ENCODE peak calls at places on chromosomes 7 and 10, in nine cellular contexts. T, N, S, Q, X, O, F, C and G are unnamed samples.

GRCh38 chr10:117327262-117327661 is 48.0 kb downstream of the PDZD8 start:
- ATAC-seq in N (no peak), X (no peak), T (no peak), F (no peak), S (no peak), O (no peak), Q (no peak), C (no peak), G (peak)

GRCh38 chr7:17396692-17397091 is 98.2 kb downstream of the AHR start:
- ATAC-seq in S (peak), T (no peak), O (no peak), C (no peak), Q (no peak), N (no peak), X (no peak), F (no peak), G (peak)

GRCh38 chr10:43114743-43115611 is 23.3 kb upstream of the CSGALNACT2 start:
- ATAC-seq in S (no peak), Q (no peak), O (no peak), X (no peak), F (no peak), T (no peak), C (no peak), N (no peak), G (no peak)

GRCh38 chr10:49616421-49617230 is 2.8 kb downstream of the CHAT start:
- ATAC-seq in F (no peak), T (no peak), Q (no peak), C (no peak), X (no peak), S (no peak), N (peak), O (no peak), G (no peak)

GRCh38 chr10:103599211-103599610 is 105.7 kb downstream of the NEURL1 start:
- ATAC-seq in O (no peak), F (no peak), X (no peak), N (no peak), C (no peak), T (no peak), Q (no peak), S (peak), G (no peak)

GRCh38 chr10:79586933-79587332 is 23.8 kb upstream of the SFTPA1 start:
- ATAC-seq in F (peak), C (no peak), X (no peak), S (no peak), N (no peak), T (no peak), O (no peak), Q (no peak), G (no peak)

GRCh38 chr7:11557627-11558026 is 274.4 kb downstream of the THSD7A start:
- ATAC-seq in S (peak), N (no peak), C (no peak), O (no peak), Q (peak), F (peak), X (no peak), T (no peak), G (no peak)

GRCh38 chr10:58477122-58477521 is 35.5 kb upstream of the BICC1 start:
- ATAC-seq in F (peak), N (no peak), S (no peak), X (peak), O (peak), C (no peak), T (no peak), Q (no peak), G (no peak)

GRCh38 chr7:128378637-128379036 is 17.1 kb upstream of the PRRT4 start:
- ATAC-seq in F (no peak), O (no peak), Q (no peak), X (no peak), C (no peak), N (no peak), S (no peak), T (no peak), G (no peak)

GRCh38 chr7:6409991-6410693 is 37.6 kb downstream of the DAGLB start:
- ATAC-seq in X (peak), Q (peak), S (peak), T (no peak), C (no peak), N (no peak), O (no peak), F (no peak), G (peak)

GRCh38 chr10:10209152-10209551 is 808.5 kb upstream of the CELF2 start:
- ATAC-seq in F (peak), X (no peak), C (no peak), O (peak), T (peak), S (no peak), N (no peak), Q (no peak), G (no peak)

GRCh38 chr10:60257767-60258428 is 131.8 kb downstream of the ANK3 start:
- ATAC-seq in S (no peak), N (no peak), X (no peak), C (no peak), O (no peak), Q (no peak), F (no peak), T (no peak), G (no peak)

GRCh38 chr7:111041577-111041976 is 49.4 kb upstream of the LRRN3 start:
- ATAC-seq in F (peak), O (no peak), Q (peak), C (peak), T (no peak), N (peak), S (no peak), X (peak), G (peak)

GRCh38 chr7:2120251-2120660 is 112.5 kb downstream of the MAD1L1 start:
- ATAC-seq in T (no peak), S (peak), X (peak), F (no peak), Q (peak), N (peak), C (peak), O (peak), G (no peak)

GRCh38 chr7:6380310-6381095 is 67.3 kb downstream of the DAGLB start:
- ATAC-seq in O (no peak), C (no peak), X (no peak), T (no peak), F (no peak), Q (no peak), N (no peak), S (no peak), G (no peak)

GRCh38 chr10:115975031-115975430 is 298.0 kb downstream of the GFRA1 start:
- ATAC-seq in T (no peak), O (peak), X (no peak), C (no peak), N (no peak), S (no peak), Q (no peak), F (peak), G (no peak)

GRCh38 chr7:122679813-122680212 is 19.1 kb downstream of the RNF133 start:
- ATAC-seq in C (no peak), T (no peak), X (no peak), Q (no peak), S (peak), O (no peak), F (no peak), N (no peak), G (no peak)

GRCh38 chr7:155682484-155682883 is 38.0 kb downstream of the RBM33 start:
- ATAC-seq in X (no peak), S (peak), F (no peak), Q (no peak), C (no peak), T (no peak), N (no peak), O (peak), G (no peak)

GRCh38 chr7:35593896-35594295 is 101.0 kb downstream of the HERPUD2 start:
- ATAC-seq in T (no peak), N (no peak), C (no peak), F (no peak), S (no peak), Q (no peak), X (no peak), O (no peak), G (no peak)

GRCh38 chr7:140425718-140426117 is 21.9 kb downstream of the RAB19 start:
- ATAC-seq in T (no peak), N (no peak), X (no peak), Q (no peak), S (no peak), C (no peak), O (no peak), F (no peak), G (no peak)

GRCh38 chr7:131898418-131898817 is 342.0 kb upstream of the PODXL start:
- ATAC-seq in O (peak), C (peak), X (peak), Q (no peak), F (no peak), S (no peak), N (no peak), T (no peak), G (no peak)

GRCh38 chr7:95723583-95724180 is 48.7 kb upstream of the DYNC1I1 start:
- ATAC-seq in N (no peak), T (peak), F (peak), C (no peak), X (peak), S (peak), O (peak), Q (no peak), G (peak)

GRCh38 chr10:68088744-68089143 is 13.7 kb upstream of the HERC4 start:
- ATAC-seq in Q (no peak), T (peak), O (no peak), C (peak), X (no peak), N (no peak), S (no peak), F (no peak), G (no peak)

GRCh38 chr10:128498378-128498730 is 372.1 kb upstream of the MKI67 start:
- ATAC-seq in O (no peak), X (no peak), C (no peak), Q (no peak), N (no peak), S (no peak), T (no peak), F (no peak), G (no peak)

GRCh38 chr7:77537595-77538185 is 595 bp downstream of the PTPN12 start:
- ATAC-seq in S (peak), T (no peak), O (peak), N (peak), X (peak), F (peak), C (peak), Q (no peak), G (peak)

GRCh38 chr10:6282454-6282958 is 79.8 kb downstream of the PFKFB3 start:
- ATAC-seq in N (no peak), F (no peak), T (no peak), X (no peak), O (no peak), S (no peak), Q (no peak), C (no peak), G (no peak)

GRCh38 chr10:71889388-71889987 is 38.4 kb upstream of the PSAP start:
- ATAC-seq in Q (no peak), N (no peak), C (no peak), X (peak), F (peak), O (peak), T (peak), S (no peak), G (peak)

GRCh38 chr10:62075414-62075813 is 173.9 kb downstream of the ARID5B start:
- ATAC-seq in T (no peak), F (peak), N (no peak), S (no peak), O (peak), X (no peak), Q (no peak), C (no peak), G (no peak)

GRCh38 chr7:44460325-44460724 is 30.1 kb downstream of the NUDCD3 start:
- ATAC-seq in Q (peak), F (peak), O (peak), S (peak), C (peak), X (peak), T (no peak), N (peak), G (peak)

GRCh38 chr7:15457959-15458955 is 103.6 kb downstream of the AGMO start:
- ATAC-seq in X (no peak), S (no peak), Q (no peak), O (no peak), F (no peak), C (no peak), T (no peak), N (no peak), G (no peak)

GRCh38 chr7:107976620-107977019 is 26.3 kb downstream of the LAMB1 start:
- ATAC-seq in F (no peak), O (no peak), Q (no peak), X (no peak), N (no peak), S (no peak), C (no peak), T (no peak), G (no peak)

GRCh38 chr10:63421591-63421990 is 44.2 kb downstream of the JMJD1C start:
- ATAC-seq in S (peak), N (peak), C (peak), T (no peak), F (peak), Q (peak), O (peak), X (peak), G (peak)

GRCh38 chr10:14543048-14543903 is 212.6 kb upstream of the FRMD4A start:
- ATAC-seq in O (peak), F (peak), N (peak), S (peak), C (peak), T (peak), X (no peak), Q (peak), G (peak)

GRCh38 chr10:3716093-3716492 is 68.9 kb downstream of the KLF6 start:
- ATAC-seq in S (no peak), X (no peak), F (no peak), O (no peak), C (no peak), N (no peak), T (no peak), Q (no peak), G (peak)

GRCh38 chr10:96764345-96764744 is 44.0 kb upstream of the PIK3AP1 start:
- ATAC-seq in N (no peak), T (no peak), F (no peak), X (no peak), Q (no peak), C (no peak), S (no peak), O (no peak), G (no peak)